ENCODE peak calls at places on chromosome 19, in eight cellular contexts. N is GM20000; M is spleen; C is neural crest cell; J is heart left ventricle; K is Calu3; X is K562; Q is CD8-positive, alpha-beta T cell. W is an unnamed sample.

GRCh38 chr19:19261350-19262189 is 11.5 kb downstream of the TM6SF2 start:
- DNase-seq in N (peak), M (no peak), C (no peak), J (peak), K (no peak), X (peak), Q (no peak), W (peak)

GRCh38 chr19:12331211-12331941 is 2.1 kb downstream of the ZNF563 start:
- DNase-seq in N (peak), M (peak), C (no peak), J (no peak), K (no peak), X (no peak), Q (peak), W (peak)

GRCh38 chr19:43452517-43453045 is 12.8 kb downstream of the LYPD3 start:
- DNase-seq in N (no peak), M (no peak), C (no peak), J (no peak), K (no peak), X (no peak), Q (no peak), W (no peak)

GRCh38 chr19:46351241-46352041 is 4.6 kb downstream of the PPP5C start:
- DNase-seq in N (no peak), M (no peak), C (no peak), J (no peak), K (peak), X (no peak), Q (no peak), W (no peak)

GRCh38 chr19:10114651-10115391 is 3.3 kb downstream of the P2RY11 start:
- DNase-seq in N (no peak), M (peak), C (no peak), J (no peak), K (no peak), X (peak), Q (no peak), W (no peak)

GRCh38 chr19:33798701-33799111 is 2.0 kb downstream of the KCTD15 start:
- DNase-seq in N (no peak), M (no peak), C (no peak), J (no peak), K (no peak), X (no peak), Q (no peak), W (no peak)

GRCh38 chr19:45967246-45967645 is 6.4 kb downstream of the NOVA2 start:
- DNase-seq in N (no peak), M (no peak), C (no peak), J (no peak), K (no peak), X (no peak), Q (no peak), W (no peak)

GRCh38 chr19:53140351-53140750 is 7.6 kb upstream of the ZNF415 start:
- DNase-seq in N (no peak), M (no peak), C (no peak), J (no peak), K (no peak), X (no peak), Q (no peak), W (no peak)

GRCh38 chr19:46542428-46543230 is 47.0 kb upstream of the PNMA8B start:
- DNase-seq in N (peak), M (peak), C (peak), J (peak), K (peak), X (peak), Q (peak), W (peak)

GRCh38 chr19:56400485-56400884 is 3.6 kb upstream of the ZNF583 start:
- DNase-seq in N (no peak), M (no peak), C (no peak), J (no peak), K (no peak), X (no peak), Q (no peak), W (no peak)

GRCh38 chr19:11125994-11126685 is 29.4 kb downstream of the SPC24 start:
- DNase-seq in N (peak), M (peak), C (peak), J (peak), K (peak), X (peak), Q (peak), W (peak)

GRCh38 chr19:5154129-5154798 is 185.4 kb downstream of the KDM4B start:
- DNase-seq in N (peak), M (peak), C (peak), J (peak), K (peak), X (peak), Q (peak), W (peak)

GRCh38 chr19:44705502-44706010 is 6.6 kb downstream of the CEACAM16 start:
- DNase-seq in N (no peak), M (no peak), C (no peak), J (no peak), K (no peak), X (no peak), Q (no peak), W (no peak)

GRCh38 chr19:45773384-45773783 is 4.3 kb upstream of the SIX5 start:
- DNase-seq in N (no peak), M (no peak), C (no peak), J (no peak), K (no peak), X (no peak), Q (no peak), W (no peak)

GRCh38 chr19:49132974-49133609 is 13.7 kb downstream of the PPFIA3 start:
- DNase-seq in N (no peak), M (no peak), C (no peak), J (no peak), K (no peak), X (peak), Q (peak), W (no peak)

GRCh38 chr19:58572818-58573657 is at the start of gene MZF1:
- DNase-seq in N (peak), M (peak), C (peak), J (peak), K (peak), X (peak), Q (peak), W (peak)

GRCh38 chr19:47512183-47512947 is 2.5 kb downstream of the NAPA start:
- DNase-seq in N (no peak), M (no peak), C (no peak), J (no peak), K (peak), X (no peak), Q (no peak), W (no peak)

GRCh38 chr19:47302249-47302648 is 7.4 kb upstream of the C5AR1 start:
- DNase-seq in N (no peak), M (no peak), C (no peak), J (no peak), K (no peak), X (no peak), Q (no peak), W (no peak)

GRCh38 chr19:45340232-45340898 is at the start of gene KLC3:
- DNase-seq in N (peak), M (peak), C (no peak), J (no peak), K (peak), X (peak), Q (peak), W (peak)

GRCh38 chr19:53519431-53519830 is 18.5 kb upstream of the ZNF331 start:
- DNase-seq in N (no peak), M (no peak), C (no peak), J (no peak), K (no peak), X (no peak), Q (no peak), W (no peak)

GRCh38 chr19:7921955-7922840 is 2.1 kb downstream of the SNAPC2 start:
- DNase-seq in N (no peak), M (peak), C (no peak), J (no peak), K (no peak), X (no peak), Q (no peak), W (no peak)
- TF ChIP-seq CTCF in N (no peak), M (no peak), C (no peak), J (no peak), K (no peak), X (no peak), Q (no peak), W (no peak)

DNA sequence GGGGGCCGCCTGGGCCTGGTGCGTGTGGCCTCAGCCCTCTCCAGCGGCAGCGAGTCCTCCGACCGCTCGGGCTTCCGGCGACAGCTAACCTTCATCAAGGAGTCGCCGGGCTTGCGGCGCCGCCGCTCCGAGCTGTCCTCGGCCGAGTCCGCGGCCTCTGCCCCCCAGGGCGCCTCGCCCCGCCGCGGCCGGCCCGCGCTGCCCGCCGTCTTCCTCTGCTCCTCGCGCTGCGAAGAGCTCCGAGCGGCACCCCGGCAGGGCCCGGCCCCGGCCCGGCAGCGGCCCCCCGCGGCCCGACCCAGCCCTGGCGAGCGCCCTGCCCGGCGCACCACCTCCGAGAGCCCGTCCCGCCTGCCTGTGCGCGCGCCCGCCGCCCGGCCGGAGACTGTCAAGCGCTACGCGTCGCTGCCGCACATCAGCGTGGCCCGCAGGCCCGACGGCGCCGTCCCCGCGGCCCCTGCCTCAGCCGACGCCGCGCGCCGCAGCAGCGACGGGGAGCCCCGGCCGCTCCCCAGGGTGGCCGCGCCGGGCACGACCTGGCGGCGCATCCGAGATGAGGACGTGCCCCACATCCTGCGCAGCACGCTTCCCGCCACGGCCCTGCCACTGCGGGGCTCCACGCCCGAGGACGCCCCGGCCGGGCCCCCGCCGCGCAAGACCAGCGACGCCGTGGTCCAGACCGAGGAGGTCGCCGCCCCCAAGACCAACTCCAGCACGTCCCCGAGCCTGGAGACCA is 9.6 kb downstream of the C19orf25 start:
- DNase-seq in N (no peak), M (peak), C (no peak), J (no peak), K (peak), X (no peak), Q (no peak), W (peak)
- TF ChIP-seq CTCF in N (no peak), M (no peak), C (no peak), J (no peak), K (no peak), X (no peak), Q (no peak), W (no peak)

GRCh38 chr19:51903192-51903591 is 1.6 kb downstream of the ZNF649 start:
- DNase-seq in N (no peak), M (no peak), C (no peak), J (no peak), K (no peak), X (no peak), Q (no peak), W (no peak)

GRCh38 chr19:51901860-51902259 is 3.0 kb downstream of the ZNF649 start:
- DNase-seq in N (no peak), M (no peak), C (no peak), J (no peak), K (no peak), X (no peak), Q (no peak), W (no peak)

GRCh38 chr19:51904331-51905165 is at the start of gene ZNF649:
- DNase-seq in N (peak), M (peak), C (peak), J (peak), K (peak), X (peak), Q (peak), W (peak)
- TF ChIP-seq CTCF in N (no peak), M (peak), C (peak), J (no peak), K (no peak), X (no peak), Q (no peak), W (no peak)

DNA sequence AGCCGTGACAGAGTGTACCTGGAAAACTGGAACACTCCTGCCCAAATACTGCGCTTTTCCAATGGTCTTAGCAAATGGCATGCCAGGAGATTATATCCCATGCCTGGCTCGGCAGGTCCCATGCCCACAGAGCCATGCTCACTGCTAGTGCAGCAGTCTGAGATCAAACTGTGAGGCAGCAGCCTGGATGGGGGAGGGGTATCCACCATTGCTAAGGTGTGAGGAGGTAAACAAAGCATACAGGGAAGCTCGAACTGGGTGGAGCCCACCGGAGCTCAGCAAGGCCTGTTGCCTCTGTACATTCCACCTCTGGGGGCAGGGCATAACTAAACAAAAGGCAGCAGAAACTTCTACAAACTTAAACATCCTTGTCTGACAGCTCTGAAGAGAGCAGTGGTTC is 10.5 kb downstream of the CYP2A13 start:
- DNase-seq in N (no peak), M (no peak), C (no peak), J (no peak), K (no peak), X (no peak), Q (no peak), W (no peak)
- TF ChIP-seq CTCF in N (no peak), M (no peak), C (no peak), J (no peak), K (no peak), X (no peak), Q (no peak), W (no peak)

DNA sequence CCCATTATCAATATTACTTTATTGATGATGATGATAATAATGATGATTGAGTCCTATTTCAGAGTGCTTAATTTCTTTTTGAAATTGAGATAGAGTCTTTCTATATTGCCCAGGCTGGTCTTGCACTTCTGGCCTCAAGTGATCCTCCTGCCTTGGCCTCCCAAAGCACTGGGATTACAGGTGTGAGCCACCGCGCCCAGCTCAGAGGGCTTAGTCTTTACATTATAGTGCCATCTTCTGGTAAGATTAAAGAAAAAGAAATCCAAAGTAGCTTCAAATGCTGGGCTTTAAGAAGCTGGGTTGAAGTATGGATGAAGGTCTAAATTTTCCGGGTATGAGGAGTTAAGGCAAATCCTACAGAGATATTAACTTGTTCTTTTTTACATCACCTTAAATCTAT is 3.4 kb upstream of the ZNF333 start:
- DNase-seq in N (peak), M (no peak), C (no peak), J (no peak), K (peak), X (no peak), Q (peak), W (no peak)
- TF ChIP-seq CTCF in N (no peak), M (peak), C (peak), J (peak), K (no peak), X (peak), Q (peak), W (no peak)

W was measured in nephron progenitor cell.